ENCODE peak calls at places on chromosomes 11 and 22, in six cellular contexts. Z is activated gamma-delta T cell treated with Interleukin-2 at 50 U/mL for 16 hours, C is left colon, U is GM12891, E is RWPE1, L is type B pancreatic cell. N is an unnamed sample.

GRCh38 chr11:44893250-44894216 is 57.1 kb downstream of the TP53I11 start:
- DNase-seq in C (no peak), Z (no peak), E (no peak), L (no peak), U (no peak), N (no peak)

GRCh38 chr22:49765951-49766350 is 61.7 kb downstream of the BRD1 start:
- DNase-seq in U (no peak), C (no peak), L (peak), E (no peak), Z (no peak), N (peak)

GRCh38 chr11:85725510-85726258 is 39.7 kb upstream of the CCDC89 start:
- DNase-seq in L (no peak), C (no peak), U (no peak), Z (no peak), E (peak), N (no peak)

GRCh38 chr22:17706451-17706900 is 67.8 kb downstream of the BID start:
- DNase-seq in L (no peak), U (peak), Z (peak), C (peak), E (peak), N (peak)

GRCh38 chr11:13073119-13073981 is 64.2 kb downstream of the RASSF10 start:
- DNase-seq in L (no peak), Z (no peak), U (no peak), C (no peak), E (peak), N (no peak)

GRCh38 chr11:68855205-68855978 is 13.7 kb upstream of the CPT1A start:
- DNase-seq in L (no peak), U (no peak), E (no peak), C (peak), Z (peak), N (no peak)

GRCh38 chr11:3955299-3955665 is 99.8 kb downstream of the STIM1 start:
- DNase-seq in L (no peak), C (no peak), E (peak), U (no peak), Z (no peak), N (no peak)

GRCh38 chr22:18055619-18056160 is 22.1 kb upstream of the PEX26 start:
- DNase-seq in C (no peak), U (no peak), Z (no peak), E (no peak), L (no peak), N (no peak)

GRCh38 chr11:62360685-62361084 is 23.4 kb downstream of the ASRGL1 start:
- DNase-seq in L (no peak), E (no peak), Z (no peak), C (no peak), U (no peak), N (no peak)

GRCh38 chr11:113249491-113249763 is 65.0 kb upstream of the TTC12 start:
- DNase-seq in U (no peak), Z (no peak), C (no peak), E (no peak), L (no peak), N (no peak)

GRCh38 chr11:126419801-126420729 is 64.6 kb downstream of the ST3GAL4 start:
- DNase-seq in E (no peak), Z (no peak), L (no peak), U (peak), C (no peak), N (no peak)

GRCh38 chr11:4038973-4039372 is 55.6 kb upstream of the RRM1 start:
- DNase-seq in C (no peak), L (no peak), Z (no peak), U (no peak), E (no peak), N (no peak)

GRCh38 chr11:66337103-66337899 is 1.1 kb upstream of the RIN1 start:
- DNase-seq in U (no peak), L (no peak), E (no peak), C (no peak), Z (no peak), N (peak)

GRCh38 chr11:59611570-59612565 is 3.7 kb downstream of the OSBP start:
- DNase-seq in L (no peak), U (no peak), Z (no peak), C (peak), E (no peak), N (no peak)

GRCh38 chr11:8099291-8099899 is 18.4 kb downstream of the TUB start:
- DNase-seq in U (no peak), L (peak), Z (peak), C (peak), E (peak), N (peak)

GRCh38 chr11:119107538-119108150 is 500 bp downstream of the C2CD2L start:
- DNase-seq in Z (no peak), L (no peak), U (peak), E (peak), C (no peak), N (no peak)

GRCh38 chr22:49788492-49788891 is 39.2 kb downstream of the BRD1 start:
- DNase-seq in Z (no peak), C (peak), E (no peak), L (no peak), U (no peak), N (no peak)

GRCh38 chr11:114036156-114036811 is 23.2 kb upstream of the ZBTB16 start:
- DNase-seq in E (peak), Z (peak), U (no peak), L (peak), C (peak), N (peak)

GRCh38 chr22:24423519-24424000 is 3.8 kb upstream of the ADORA2A start:
- DNase-seq in Z (peak), C (peak), E (peak), U (peak), L (peak), N (peak)

GRCh38 chr22:27115410-27115809 is 458.0 kb downstream of the MIAT start:
- DNase-seq in U (no peak), C (no peak), Z (no peak), L (no peak), E (no peak), N (no peak)

GRCh38 chr22:37214431-37215025 is 2.3 kb upstream of the SSTR3 start:
- DNase-seq in E (no peak), U (no peak), L (no peak), C (no peak), Z (peak), N (no peak)

GRCh38 chr11:106986261-106986660 is 32.0 kb downstream of the GUCY1A2 start:
- DNase-seq in L (no peak), Z (no peak), U (no peak), E (peak), C (no peak), N (no peak)

GRCh38 chr22:47605441-47605840 is 843.0 kb downstream of the TBC1D22A start:
- DNase-seq in Z (no peak), U (no peak), E (no peak), L (peak), C (no peak), N (peak)

GRCh38 chr11:15816270-15816871 is 540.0 kb downstream of the SOX6 start:
- DNase-seq in Z (no peak), E (peak), U (no peak), L (no peak), C (peak), N (peak)

GRCh38 chr11:80521592-80521991 is 1080.8 kb upstream of the TENM4 start:
- DNase-seq in L (no peak), C (no peak), E (peak), U (no peak), Z (no peak), N (no peak)

GRCh38 chr11:130644187-130644586 is 195.7 kb downstream of the ADAMTS15 start:
- DNase-seq in L (peak), Z (no peak), U (no peak), C (peak), E (no peak), N (no peak)

GRCh38 chr11:5891216-5891800 is 1.7 kb upstream of the OR52E5 start:
- DNase-seq in E (no peak), U (no peak), Z (no peak), L (no peak), C (no peak), N (no peak)

GRCh38 chr11:113725411-113725810 is 19.3 kb upstream of the TMPRSS5 start:
- DNase-seq in E (no peak), U (no peak), L (no peak), C (no peak), Z (no peak), N (no peak)

GRCh38 chr11:2524446-2525165 is 79.8 kb downstream of the KCNQ1 start:
- DNase-seq in C (peak), E (no peak), L (no peak), U (peak), Z (peak), N (peak)

GRCh38 chr11:19903620-19904069 is 191.0 kb downstream of the NAV2 start:
- DNase-seq in U (no peak), C (peak), Z (peak), L (peak), E (peak), N (peak)

GRCh38 chr11:67045314-67045713 is 11.3 kb upstream of the RHOD start:
- DNase-seq in U (no peak), E (peak), Z (no peak), L (no peak), C (no peak), N (no peak)

GRCh38 chr22:49528420-49528720 is 299.3 kb downstream of the BRD1 start:
- DNase-seq in C (no peak), Z (no peak), E (no peak), U (no peak), L (no peak), N (no peak)

GRCh38 chr22:19179472-19180048 is 1.0 kb upstream of the SLC25A1 start:
- DNase-seq in C (peak), E (peak), U (peak), Z (peak), L (no peak), N (peak)

GRCh38 chr22:39215430-39216142 is 29.2 kb downstream of the PDGFB start:
- DNase-seq in C (no peak), E (no peak), L (peak), Z (peak), U (no peak), N (no peak)

GRCh38 chr22:36586250-36586649 is 57.3 kb upstream of the EIF3D start:
- DNase-seq in U (no peak), L (no peak), Z (no peak), C (no peak), E (no peak), N (no peak)

GRCh38 chr11:69918938-69919650 is 99.9 kb upstream of the FGF3 start:
- DNase-seq in E (peak), U (peak), L (peak), Z (peak), C (peak), N (peak)

GRCh38 chr22:40714514-40714966 is 35.3 kb downstream of the MCHR1 start:
- DNase-seq in C (no peak), E (no peak), Z (no peak), U (no peak), L (no peak), N (no peak)

GRCh38 chr22:30292069-30292970 is 3.0 kb upstream of the CASTOR1 start:
- DNase-seq in U (no peak), L (no peak), C (no peak), E (no peak), Z (no peak), N (no peak)

GRCh38 chr11:107733518-107733917 is 21.7 kb upstream of the SLN start:
- DNase-seq in C (no peak), Z (no peak), L (no peak), U (no peak), E (no peak), N (no peak)

N was measured in osteocyte.